ENCODE peak calls at places on chromosomes 2 and 18, in seven cellular contexts. T is IMR-90, B is A549, I is GM12878, Z is K562, M is SK-N-SH, P is HepG2. G is an unnamed sample.
A peak's percentile ranks its signal among the peaks of the same experiment; 100 is the strongest.

GRCh38 chr2:85661139-85661858 is 6.7 kb downstream of the SFTPB start:
- DNase-seq in T (no peak), B (no peak), I (no peak), Z (no peak), M (no peak), P (no peak), G (no peak)

GRCh38 chr18:24923138-24923537 is 428.8 kb downstream of the ZNF521 start:
- DNase-seq in T (no peak), B (no peak), I (no peak), Z (no peak), M (no peak), P (no peak), G (no peak)

GRCh38 chr2:239744706-239745340 is 280.3 kb downstream of the NDUFA10 start:
- DNase-seq in T (no peak), B (no peak), I (no peak), Z (no peak), M (peak; percentile 62), P (no peak), G (no peak)

GRCh38 chr2:29117636-29118303 is 2.6 kb downstream of the CLIP4 start:
- DNase-seq in T (peak; percentile 68), B (peak; percentile 85), I (no peak), Z (no peak), M (no peak), P (peak; percentile 72), G (no peak)

GRCh38 chr18:25253136-25253535 is 98.8 kb downstream of the ZNF521 start:
- DNase-seq in T (no peak), B (no peak), I (no peak), Z (no peak), M (no peak), P (no peak), G (no peak)

GRCh38 chr2:16031848-16032159 is 91.5 kb downstream of the MYCN start:
- DNase-seq in T (no peak), B (no peak), I (no peak), Z (no peak), M (no peak), P (no peak), G (no peak)

GRCh38 chr18:74342416-74343043 is 26.9 kb downstream of the C18orf63 start:
- DNase-seq in T (peak; percentile 77), B (peak; percentile 69), I (no peak), Z (peak; percentile 9), M (peak; percentile 31), P (peak; percentile 58), G (no peak)

GRCh38 chr2:180656455-180656847 is 324.0 kb upstream of the UBE2E3 start:
- DNase-seq in T (peak; percentile 86), B (peak; percentile 66), I (no peak), Z (no peak), M (no peak), P (peak; percentile 20), G (no peak)

GRCh38 chr2:59025157-59025757 is 784.1 kb upstream of the FANCL start:
- DNase-seq in T (peak; percentile 26), B (peak; percentile 34), I (no peak), Z (peak; percentile 33), M (peak; percentile 36), P (peak; percentile 13), G (peak; percentile 81)

GRCh38 chr2:162579986-162580385 is 236.1 kb downstream of the GCA start:
- DNase-seq in T (no peak), B (peak; percentile 33), I (no peak), Z (no peak), M (no peak), P (peak; percentile 99), G (no peak)

GRCh38 chr2:214076527-214076926 is 334.3 kb upstream of the VWC2L start:
- DNase-seq in T (no peak), B (peak; percentile 72), I (no peak), Z (no peak), M (no peak), P (no peak), G (no peak)

GRCh38 chr2:13714466-13714865 is 918.1 kb upstream of the LRATD1 start:
- DNase-seq in T (no peak), B (no peak), I (no peak), Z (no peak), M (no peak), P (no peak), G (no peak)

GRCh38 chr18:13558132-13558531 is 168.2 kb downstream of the FAM210A start:
- DNase-seq in T (peak; percentile 11), B (peak; percentile 36), I (no peak), Z (peak; percentile 64), M (peak; percentile 83), P (peak; percentile 52), G (peak; percentile 62)

GRCh38 chr2:48946444-48947048 is 191.0 kb upstream of the LHCGR start:
- DNase-seq in T (peak; percentile 43), B (peak; percentile 53), I (peak; percentile 20), Z (peak; percentile 62), M (peak; percentile 60), P (peak; percentile 62), G (no peak)

GRCh38 chr18:25826823-25827617 is 263.4 kb downstream of the SS18 start:
- DNase-seq in T (no peak), B (no peak), I (no peak), Z (no peak), M (no peak), P (peak; percentile 58), G (no peak)

GRCh38 chr2:217338306-217338916 is 478.5 kb upstream of the TNP1 start:
- DNase-seq in T (peak; percentile 96), B (peak; percentile 43), I (no peak), Z (no peak), M (peak; percentile 10), P (peak; percentile 58), G (no peak)

GRCh38 chr2:138720035-138720589 is 60.1 kb downstream of the NXPH2 start:
- DNase-seq in T (no peak), B (no peak), I (no peak), Z (no peak), M (no peak), P (peak; percentile 45), G (no peak)

GRCh38 chr2:168160897-168161296 is 86.5 kb downstream of the STK39 start:
- DNase-seq in T (no peak), B (peak; percentile 54), I (no peak), Z (peak; percentile 24), M (no peak), P (peak; percentile 60), G (no peak)

GRCh38 chr2:79876430-79876829 is 363.6 kb downstream of the CTNNA2 start:
- DNase-seq in T (peak; percentile 2), B (peak; percentile 38), I (no peak), Z (no peak), M (peak; percentile 66), P (peak; percentile 15), G (no peak)

GRCh38 chr2:101823347-101823791 is 125.9 kb downstream of the MAP4K4 start:
- DNase-seq in T (peak; percentile 82), B (peak; percentile 67), I (no peak), Z (peak; percentile 48), M (no peak), P (peak; percentile 71), G (no peak)

GRCh38 chr18:57771183-57771582 is 31.9 kb downstream of the ATP8B1 start:
- DNase-seq in T (no peak), B (peak; percentile 68), I (no peak), Z (no peak), M (no peak), P (no peak), G (no peak)

GRCh38 chr2:120348134-120349103 is 2.5 kb downstream of the INHBB start:
- DNase-seq in T (peak; percentile 11), B (peak; percentile 74), I (no peak), Z (no peak), M (no peak), P (peak; percentile 85), G (no peak)

GRCh38 chr2:47373747-47374146 is 29.2 kb upstream of the MSH2 start:
- DNase-seq in T (no peak), B (peak; percentile 60), I (no peak), Z (peak; percentile 61), M (peak; percentile 71), P (peak; percentile 83), G (no peak)

GRCh38 chr2:14288016-14288415 is 344.5 kb upstream of the LRATD1 start:
- DNase-seq in T (no peak), B (peak; percentile 7), I (no peak), Z (no peak), M (no peak), P (no peak), G (no peak)

GRCh38 chr2:67476808-67477790 is 80.0 kb downstream of the ETAA1 start:
- DNase-seq in T (peak; percentile 81), B (peak; percentile 65), I (no peak), Z (peak; percentile 14), M (peak; percentile 33), P (peak; percentile 32), G (no peak)
- TF ChIP-seq USF2 in T (no peak), B (no peak), I (no peak), Z (no peak), M (no peak), P (no peak), G (no peak)

GRCh38 chr2:219482674-219483405 is 15.9 kb upstream of the GMPPA start:
- DNase-seq in T (no peak), B (no peak), I (no peak), Z (no peak), M (no peak), P (no peak), G (no peak)

GRCh38 chr2:219484343-219485200 is 14.1 kb upstream of the GMPPA start:
- DNase-seq in T (no peak), B (no peak), I (no peak), Z (no peak), M (no peak), P (no peak), G (peak; percentile 68)

GRCh38 chr2:219485201-219485580 is 13.5 kb upstream of the GMPPA start:
- DNase-seq in T (no peak), B (no peak), I (no peak), Z (no peak), M (no peak), P (no peak), G (no peak)

GRCh38 chr2:219486424-219486959 is 12.2 kb upstream of the GMPPA start:
- DNase-seq in T (no peak), B (no peak), I (no peak), Z (no peak), M (no peak), P (no peak), G (no peak)

GRCh38 chr2:219483451-219484342 is 15.0 kb upstream of the GMPPA start:
- DNase-seq in T (no peak), B (no peak), I (no peak), Z (no peak), M (no peak), P (no peak), G (no peak)
- H3K4me3 ChIP-seq in T (no peak overlapping the region), B (no peak overlapping the region), I (no peak overlapping the region), Z (no peak overlapping the region), M (no peak overlapping the region), P (no peak overlapping the region), G (peak overlapping the region; percentile 56)

DNA sequence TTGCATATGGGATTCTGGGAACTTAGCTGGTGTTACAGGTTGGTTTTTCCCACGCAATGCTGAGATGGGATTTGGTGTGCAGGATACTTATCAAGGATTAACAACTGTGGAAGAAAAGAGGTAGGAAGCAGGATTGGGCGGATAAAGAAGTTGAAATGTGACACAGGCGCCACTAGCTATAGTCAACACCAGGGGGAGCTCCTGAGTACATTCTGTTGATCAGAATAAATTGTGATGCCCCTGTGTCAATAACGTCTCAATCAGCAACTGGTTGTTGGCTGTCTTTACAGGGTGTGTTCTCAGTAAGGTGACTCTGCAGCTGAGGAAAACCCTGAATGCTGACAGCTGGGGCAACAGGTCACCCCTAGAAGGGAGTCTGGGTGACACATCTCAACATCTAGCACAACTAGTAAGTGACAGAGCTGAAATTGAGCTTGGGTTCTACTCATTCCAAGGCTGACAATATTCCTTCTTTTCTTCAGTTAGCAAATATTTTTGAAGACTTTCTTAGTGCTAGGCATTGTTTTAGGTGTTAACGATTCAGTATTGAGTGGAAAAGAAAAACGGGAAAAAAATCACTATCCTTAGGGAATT is 143.0 kb downstream of the ARL6IP6 start:
- DNase-seq in T (peak; percentile 12), B (peak; percentile 36), I (no peak), Z (peak; percentile 58), M (peak; percentile 32), P (peak; percentile 43), G (peak; percentile 63)
- TF ChIP-seq USF2 in T (no peak), B (no peak), I (no peak), Z (no peak), M (no peak), P (no peak), G (no peak)

GRCh38 chr2:175166216-175166824 is 1.7 kb downstream of the ATF2 start:
- DNase-seq in T (no peak), B (no peak), I (no peak), Z (no peak), M (no peak), P (no peak), G (no peak)
- H3K4me3 ChIP-seq in T (no peak overlapping the region), B (peak overlapping the region; percentile 95), I (peak overlapping the region; percentile 93), Z (peak overlapping the region; percentile 69), M (peak overlapping the region; percentile 96), P (peak overlapping the region; percentile 84), G (peak overlapping the region; percentile 90)

G was measured in H1.